ENCODE peak calls at places on chromosome 13, in ten cellular contexts. K is GM12892; Y is HEK293T; F is heart right ventricle; L is stimulated activated naive B cell treated with anti-CD40 and anti-IgM and Interleukin-4, amounts not matched to agents 10 μg/mL and 1 μg/mL and 100 μg/mL, for 72 hours; J is kidney epithelial cell; G is RPMI7951; B is heart left ventricle; Q is memory B cell; M is NCI-H2227 treated with DMSO at 0.1 percent for 48 hours. O is an unnamed sample.

GRCh38 chr13:107928762-107929161 is 286.6 kb downstream of the LIG4 start:
- DNase-seq in K (no peak), F (no peak), Q (no peak), M (no peak), G (no peak), Y (no peak), J (no peak), B (no peak), L (no peak), O (no peak)

GRCh38 chr13:52599037-52599852 is 43.0 kb upstream of the HNRNPA1L2 start:
- DNase-seq in M (peak), B (peak), G (peak), Q (no peak), J (no peak), Y (peak), F (no peak), K (no peak), L (no peak), O (peak)

GRCh38 chr13:36674337-36675212 is 755 bp downstream of the SERTM1 start:
- DNase-seq in K (no peak), Y (no peak), F (no peak), Q (no peak), M (no peak), L (no peak), B (no peak), G (no peak), J (no peak), O (no peak)

GRCh38 chr13:26502826-26503225 is 54.7 kb upstream of the WASF3 start:
- DNase-seq in M (no peak), F (no peak), J (no peak), B (no peak), Y (peak), K (no peak), G (no peak), L (no peak), Q (no peak), O (no peak)

GRCh38 chr13:99417821-99418662 is 83.2 kb upstream of the TM9SF2 start:
- DNase-seq in L (no peak), B (no peak), K (no peak), G (no peak), M (no peak), Q (no peak), F (no peak), J (no peak), Y (no peak), O (no peak)

GRCh38 chr13:50801087-50801931 is 42.2 kb downstream of the DLEU7 start:
- DNase-seq in F (no peak), J (peak), L (peak), G (peak), K (no peak), M (peak), Y (peak), B (peak), Q (peak), O (peak)

GRCh38 chr13:77492982-77493381 is 42.5 kb upstream of the SCEL start:
- DNase-seq in Y (peak), Q (no peak), M (peak), G (no peak), L (no peak), B (no peak), F (no peak), J (no peak), K (no peak), O (peak)

GRCh38 chr13:98581971-98582702 is 5.2 kb upstream of the STK24 start:
- DNase-seq in Q (no peak), L (no peak), F (no peak), J (peak), Y (no peak), B (no peak), G (peak), M (peak), K (no peak), O (peak)

GRCh38 chr13:73069206-73069815 is 10.5 kb downstream of the KLF5 start:
- DNase-seq in B (no peak), F (no peak), M (no peak), G (no peak), L (no peak), J (no peak), Y (no peak), Q (no peak), K (no peak), O (no peak)

O was measured in A172.